ENCODE peak calls at places on chromosomes 13 and 19, in six cellular contexts. One of them, this sample, is unnamed.

GRCh38 chr13:101730420-101731000 is 278.0 kb downstream of the ITGBL1 start:
- DNase-seq in mucosa of descending colon: no peak
- DNase-seq in left lung: no peak
- DNase-seq in fibroblast of lung: no peak
- DNase-seq in fibroblast of pulmonary artery: no peak
- DNase-seq in neural progenitor cell: no peak
- DNase-seq in this sample: no peak

GRCh38 chr13:44342741-44343140 is 30.9 kb upstream of the SERP2 start:
- DNase-seq in mucosa of descending colon: no peak
- DNase-seq in left lung: no peak
- DNase-seq in fibroblast of lung: no peak
- DNase-seq in fibroblast of pulmonary artery: no peak
- DNase-seq in neural progenitor cell: no peak
- DNase-seq in this sample: no peak

GRCh38 chr19:17086811-17087210 is 11.2 kb downstream of the MYO9B start:
- DNase-seq in mucosa of descending colon: no peak
- DNase-seq in left lung: no peak
- DNase-seq in fibroblast of lung: no peak
- DNase-seq in fibroblast of pulmonary artery: no peak
- DNase-seq in neural progenitor cell: no peak
- DNase-seq in this sample: no peak

GRCh38 chr19:39969266-39969665 is 1.7 kb upstream of the PSMC4 start:
- DNase-seq in mucosa of descending colon: no peak
- DNase-seq in left lung: no peak
- DNase-seq in fibroblast of lung: no peak
- DNase-seq in fibroblast of pulmonary artery: no peak
- DNase-seq in neural progenitor cell: no peak
- DNase-seq in this sample: no peak

GRCh38 chr19:17235618-17236413 is 9.8 kb downstream of the OCEL1 start:
- DNase-seq in mucosa of descending colon: peak; percentile 86
- DNase-seq in left lung: peak; percentile 79
- DNase-seq in fibroblast of lung: peak; percentile 78
- DNase-seq in fibroblast of pulmonary artery: peak; percentile 76
- DNase-seq in neural progenitor cell: peak; percentile 91
- DNase-seq in this sample: peak; percentile 58

GRCh38 chr19:29878973-29879654 is 62.9 kb upstream of the URI1 start:
- DNase-seq in mucosa of descending colon: no peak
- DNase-seq in left lung: no peak
- DNase-seq in fibroblast of lung: peak; percentile 21
- DNase-seq in fibroblast of pulmonary artery: peak; percentile 10
- DNase-seq in neural progenitor cell: peak; percentile 18
- DNase-seq in this sample: no peak

GRCh38 chr13:40974460-40975407 is 44.4 kb downstream of the ELF1 start:
- DNase-seq in mucosa of descending colon: no peak
- DNase-seq in left lung: no peak
- DNase-seq in fibroblast of lung: peak; percentile 51
- DNase-seq in fibroblast of pulmonary artery: peak; percentile 84
- DNase-seq in neural progenitor cell: peak; percentile 66
- DNase-seq in this sample: no peak

GRCh38 chr19:41367848-41368301 is 3.9 kb upstream of the B9D2 start:
- DNase-seq in mucosa of descending colon: no peak
- DNase-seq in left lung: no peak
- DNase-seq in fibroblast of lung: peak; percentile 98
- DNase-seq in fibroblast of pulmonary artery: peak; percentile 89
- DNase-seq in neural progenitor cell: no peak
- DNase-seq in this sample: no peak

GRCh38 chr19:38078302-38078930 is 145.6 kb downstream of the DPF1 start:
- DNase-seq in mucosa of descending colon: no peak
- DNase-seq in left lung: no peak
- DNase-seq in fibroblast of lung: no peak
- DNase-seq in fibroblast of pulmonary artery: no peak
- DNase-seq in neural progenitor cell: no peak
- DNase-seq in this sample: no peak

GRCh38 chr19:18295034-18295451 is 13.6 kb upstream of the JUND start:
- DNase-seq in mucosa of descending colon: no peak
- DNase-seq in left lung: no peak
- DNase-seq in fibroblast of lung: no peak
- DNase-seq in fibroblast of pulmonary artery: no peak
- DNase-seq in neural progenitor cell: no peak
- DNase-seq in this sample: no peak

GRCh38 chr19:19460761-19461265 is 54.5 kb downstream of the TSSK6 start:
- DNase-seq in mucosa of descending colon: peak; percentile 79
- DNase-seq in left lung: peak; percentile 71
- DNase-seq in fibroblast of lung: no peak
- DNase-seq in fibroblast of pulmonary artery: peak; percentile 27
- DNase-seq in neural progenitor cell: peak; percentile 47
- DNase-seq in this sample: no peak

GRCh38 chr13:101109005-101109404 is 307.3 kb downstream of the NALCN start:
- DNase-seq in mucosa of descending colon: no peak
- DNase-seq in left lung: no peak
- DNase-seq in fibroblast of lung: no peak
- DNase-seq in fibroblast of pulmonary artery: no peak
- DNase-seq in neural progenitor cell: no peak
- DNase-seq in this sample: no peak

GRCh38 chr19:28393574-28394336 is 819.2 kb downstream of the UQCRFS1 start:
- DNase-seq in mucosa of descending colon: no peak
- DNase-seq in left lung: no peak
- DNase-seq in fibroblast of lung: no peak
- DNase-seq in fibroblast of pulmonary artery: no peak
- DNase-seq in neural progenitor cell: peak; percentile 37
- DNase-seq in this sample: no peak

GRCh38 chr13:99357149-99357596 is 50.0 kb upstream of the GPR183 start:
- DNase-seq in mucosa of descending colon: no peak
- DNase-seq in left lung: no peak
- DNase-seq in fibroblast of lung: peak; percentile 89
- DNase-seq in fibroblast of pulmonary artery: peak; percentile 85
- DNase-seq in neural progenitor cell: no peak
- DNase-seq in this sample: no peak

GRCh38 chr19:48551437-48552302 is at the start of gene SULT2B1:
- DNase-seq in mucosa of descending colon: peak; percentile 89
- DNase-seq in left lung: peak; percentile 69
- DNase-seq in fibroblast of lung: no peak
- DNase-seq in fibroblast of pulmonary artery: no peak
- DNase-seq in neural progenitor cell: no peak
- DNase-seq in this sample: no peak

GRCh38 chr13:40230833-40231266 is 435.6 kb downstream of the FOXO1 start:
- DNase-seq in mucosa of descending colon: no peak
- DNase-seq in left lung: no peak
- DNase-seq in fibroblast of lung: peak; percentile 75
- DNase-seq in fibroblast of pulmonary artery: peak; percentile 74
- DNase-seq in neural progenitor cell: no peak
- DNase-seq in this sample: no peak

GRCh38 chr13:50393641-50394040 is 378.4 kb downstream of the KCNRG start:
- DNase-seq in mucosa of descending colon: no peak
- DNase-seq in left lung: no peak
- DNase-seq in fibroblast of lung: peak; percentile 69
- DNase-seq in fibroblast of pulmonary artery: peak; percentile 18
- DNase-seq in neural progenitor cell: peak; percentile 77
- DNase-seq in this sample: peak; percentile 28

GRCh38 chr19:50975766-50976165 is 6.4 kb upstream of the KLK6 start:
- DNase-seq in mucosa of descending colon: no peak
- DNase-seq in left lung: peak; percentile 36
- DNase-seq in fibroblast of lung: no peak
- DNase-seq in fibroblast of pulmonary artery: no peak
- DNase-seq in neural progenitor cell: no peak
- DNase-seq in this sample: no peak

GRCh38 chr19:33374406-33374703 is 846 bp downstream of the CEBPG start:
- DNase-seq in mucosa of descending colon: no peak
- DNase-seq in left lung: no peak
- DNase-seq in fibroblast of lung: peak; percentile 20
- DNase-seq in fibroblast of pulmonary artery: no peak
- DNase-seq in neural progenitor cell: peak; percentile 41
- DNase-seq in this sample: no peak

GRCh38 chr19:33375760-33376159 is 2.3 kb downstream of the CEBPG start:
- DNase-seq in mucosa of descending colon: no peak
- DNase-seq in left lung: no peak
- DNase-seq in fibroblast of lung: peak; percentile 62
- DNase-seq in fibroblast of pulmonary artery: peak; percentile 53
- DNase-seq in neural progenitor cell: no peak
- DNase-seq in this sample: no peak

GRCh38 chr19:33375156-33375744 is 1.7 kb downstream of the CEBPG start:
- DNase-seq in mucosa of descending colon: no peak
- DNase-seq in left lung: no peak
- DNase-seq in fibroblast of lung: no peak
- DNase-seq in fibroblast of pulmonary artery: no peak
- DNase-seq in neural progenitor cell: no peak
- DNase-seq in this sample: no peak

GRCh38 chr19:33376423-33376822 is 2.9 kb downstream of the CEBPG start:
- DNase-seq in mucosa of descending colon: peak; percentile 89
- DNase-seq in left lung: no peak
- DNase-seq in fibroblast of lung: peak; percentile 89
- DNase-seq in fibroblast of pulmonary artery: peak; percentile 84
- DNase-seq in neural progenitor cell: no peak
- DNase-seq in this sample: no peak

DNA sequence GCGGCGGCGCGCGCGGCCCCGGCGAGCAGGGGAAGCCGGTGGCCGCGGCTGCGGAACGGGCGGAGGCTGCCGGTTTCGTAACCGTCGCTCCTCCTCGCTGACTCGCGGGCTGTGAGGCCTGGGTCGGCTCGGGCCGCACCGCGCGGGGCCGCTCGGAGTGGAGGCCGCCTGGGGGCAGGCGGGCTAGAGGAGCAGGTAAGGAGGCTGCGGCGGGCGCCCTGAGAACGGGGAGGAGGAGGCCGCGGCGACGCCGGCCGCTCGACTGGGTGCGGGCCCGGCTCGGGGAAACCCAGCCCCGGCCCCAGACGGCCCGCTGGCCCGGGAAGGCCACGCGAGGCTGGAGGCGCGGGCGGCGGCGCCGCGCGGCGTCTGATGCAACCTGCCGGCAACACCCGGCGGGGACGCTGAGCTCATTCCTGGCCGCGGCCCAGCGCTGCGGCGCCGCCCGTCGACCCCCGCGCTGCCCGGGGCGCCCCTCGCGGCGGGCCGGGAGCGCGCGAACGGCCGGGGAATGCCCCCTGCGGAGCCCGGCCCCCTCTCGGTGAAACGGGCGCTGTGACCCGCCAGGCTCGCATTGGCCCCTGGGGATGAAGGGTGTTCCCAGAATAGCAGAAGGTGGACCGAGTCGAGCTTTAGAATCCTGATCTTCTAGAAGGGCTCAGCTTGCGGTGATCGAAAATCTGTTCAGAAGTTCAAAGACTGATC is at the start of gene CEBPG:
- DNase-seq in mucosa of descending colon: peak; percentile 67
- DNase-seq in left lung: no peak
- DNase-seq in fibroblast of lung: peak; percentile 38
- DNase-seq in fibroblast of pulmonary artery: peak; percentile 56
- DNase-seq in neural progenitor cell: peak; percentile 73
- DNase-seq in this sample: peak; percentile 45
- TF ChIP-seq CTCF in mucosa of descending colon: peak; percentile 1
- TF ChIP-seq CTCF in left lung: peak; percentile 14
- TF ChIP-seq CTCF in fibroblast of lung: peak; percentile 22
- TF ChIP-seq CTCF in fibroblast of pulmonary artery: no peak
- TF ChIP-seq CTCF in neural progenitor cell: peak; percentile 29
- TF ChIP-seq CTCF in this sample: peak; percentile 45

GRCh38 chr19:5017235-5017634 is 48.3 kb downstream of the KDM4B start:
- DNase-seq in mucosa of descending colon: no peak
- DNase-seq in left lung: no peak
- DNase-seq in fibroblast of lung: no peak
- DNase-seq in fibroblast of pulmonary artery: no peak
- DNase-seq in neural progenitor cell: no peak
- DNase-seq in this sample: no peak
- TF ChIP-seq CTCF in mucosa of descending colon: no peak
- TF ChIP-seq CTCF in left lung: no peak
- TF ChIP-seq CTCF in fibroblast of lung: no peak
- TF ChIP-seq CTCF in fibroblast of pulmonary artery: no peak
- TF ChIP-seq CTCF in neural progenitor cell: no peak
- TF ChIP-seq CTCF in this sample: no peak

GRCh38 chr19:14091086-14091884 is 734 bp upstream of the SAMD1 start:
- DNase-seq in mucosa of descending colon: peak; percentile 91
- DNase-seq in left lung: peak; percentile 86
- DNase-seq in fibroblast of lung: peak; percentile 67
- DNase-seq in fibroblast of pulmonary artery: peak; percentile 70
- DNase-seq in neural progenitor cell: no peak
- DNase-seq in this sample: peak; percentile 44
- TF ChIP-seq CTCF in mucosa of descending colon: no peak
- TF ChIP-seq CTCF in left lung: no peak
- TF ChIP-seq CTCF in fibroblast of lung: peak; percentile 43
- TF ChIP-seq CTCF in fibroblast of pulmonary artery: peak; percentile 18
- TF ChIP-seq CTCF in neural progenitor cell: peak; percentile 22
- TF ChIP-seq CTCF in this sample: peak; percentile 44

GRCh38 chr19:46579286-46579944 is 21.7 kb upstream of the CALM3 start:
- DNase-seq in mucosa of descending colon: no peak
- DNase-seq in left lung: no peak
- DNase-seq in fibroblast of lung: no peak
- DNase-seq in fibroblast of pulmonary artery: no peak
- DNase-seq in neural progenitor cell: peak; percentile 55
- DNase-seq in this sample: peak; percentile 47
- TF ChIP-seq CTCF in mucosa of descending colon: no peak
- TF ChIP-seq CTCF in left lung: no peak
- TF ChIP-seq CTCF in fibroblast of lung: peak; percentile 71
- TF ChIP-seq CTCF in fibroblast of pulmonary artery: peak; percentile 55
- TF ChIP-seq CTCF in neural progenitor cell: peak; percentile 68
- TF ChIP-seq CTCF in this sample: peak; percentile 55

GRCh38 chr13:30147380-30147779 is 160.0 kb downstream of the KATNAL1 start:
- DNase-seq in mucosa of descending colon: no peak
- DNase-seq in left lung: no peak
- DNase-seq in fibroblast of lung: no peak
- DNase-seq in fibroblast of pulmonary artery: no peak
- DNase-seq in neural progenitor cell: no peak
- DNase-seq in this sample: no peak
- TF ChIP-seq CTCF in mucosa of descending colon: no peak
- TF ChIP-seq CTCF in left lung: no peak
- TF ChIP-seq CTCF in fibroblast of lung: no peak
- TF ChIP-seq CTCF in fibroblast of pulmonary artery: no peak
- TF ChIP-seq CTCF in neural progenitor cell: no peak
- TF ChIP-seq CTCF in this sample: no peak

DNA sequence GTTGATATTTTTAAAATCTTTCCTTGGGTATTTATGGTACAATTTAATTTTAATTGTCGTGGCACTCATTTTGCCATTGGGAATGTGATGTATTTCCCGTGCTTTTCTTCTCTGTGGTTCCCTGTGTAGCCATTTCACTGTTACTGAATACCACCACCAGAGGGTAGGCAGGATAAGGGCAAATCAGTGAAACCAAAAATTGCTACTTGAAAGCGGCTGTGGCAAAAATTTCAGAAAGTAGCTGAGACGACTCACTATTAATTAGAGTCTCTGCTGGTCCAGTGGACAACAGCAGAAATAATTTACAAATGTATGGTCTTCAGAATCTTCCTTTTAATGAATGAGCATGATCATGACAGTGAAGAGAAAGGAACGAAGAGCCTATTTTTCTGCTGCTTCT is 34.4 kb upstream of the MIR17HG start:
- DNase-seq in mucosa of descending colon: no peak
- DNase-seq in left lung: no peak
- DNase-seq in fibroblast of lung: peak; percentile 6
- DNase-seq in fibroblast of pulmonary artery: peak; percentile 34
- DNase-seq in neural progenitor cell: peak; percentile 56
- DNase-seq in this sample: no peak
- TF ChIP-seq CTCF in mucosa of descending colon: no peak
- TF ChIP-seq CTCF in left lung: peak; percentile 33
- TF ChIP-seq CTCF in fibroblast of lung: peak; percentile 62
- TF ChIP-seq CTCF in fibroblast of pulmonary artery: peak; percentile 57
- TF ChIP-seq CTCF in neural progenitor cell: peak; percentile 58
- TF ChIP-seq CTCF in this sample: peak; percentile 61

This sample was measured in neural crest cell.